ENCODE peak calls at places on chromosomes 13 and 19, in seven cellular contexts. W, V, Z, H, S, D and Y are unnamed samples.

GRCh38 chr13:51252954-51253531 is 30.8 kb downstream of the FAM124A start:
- ATAC-seq in W (peak; percentile 67), V (no peak), Z (no peak), H (no peak), S (no peak), D (peak; percentile 30), Y (no peak)

GRCh38 chr19:44943801-44944249 is 1.8 kb downstream of the APOC4 start:
- ATAC-seq in W (no peak), V (peak; percentile 82), Z (peak; percentile 73), H (no peak), S (no peak), D (no peak), Y (no peak)

GRCh38 chr13:45683701-45684100 is 18.4 kb upstream of the CBY2 start:
- ATAC-seq in W (no peak), V (no peak), Z (no peak), H (no peak), S (no peak), D (no peak), Y (no peak)

GRCh38 chr13:95457294-95457693 is 95.2 kb upstream of the CLDN10 start:
- ATAC-seq in W (peak; percentile 96), V (no peak), Z (no peak), H (no peak), S (no peak), D (peak; percentile 61), Y (peak; percentile 73)

GRCh38 chr13:76012091-76012721 is 376.1 kb downstream of the LMO7 start:
- ATAC-seq in W (no peak), V (peak; percentile 69), Z (no peak), H (no peak), S (peak; percentile 59), D (no peak), Y (no peak)

GRCh38 chr19:51751655-51752054 is at the start of gene FPR1:
- ATAC-seq in W (no peak), V (peak; percentile 85), Z (peak; percentile 63), H (no peak), S (no peak), D (no peak), Y (no peak)

GRCh38 chr13:46149272-46150133 is 32.5 kb downstream of the LCP1 start:
- ATAC-seq in W (peak; percentile 84), V (no peak), Z (no peak), H (no peak), S (no peak), D (no peak), Y (peak; percentile 96)

GRCh38 chr13:101415358-101416174 is 742 bp downstream of the NALCN start:
- ATAC-seq in W (no peak), V (no peak), Z (no peak), H (peak; percentile 55), S (peak; percentile 16), D (no peak), Y (no peak)

GRCh38 chr13:75985132-75985531 is 349.0 kb downstream of the LMO7 start:
- ATAC-seq in W (no peak), V (no peak), Z (no peak), H (no peak), S (no peak), D (no peak), Y (no peak)